ENCODE peak calls at places on chromosomes 12 and 14, in six cellular contexts. F is hepatocyte; P is T follicular helper cell; B is T-cell; G is activated CD8-positive, alpha-beta memory T cell treated with anti-CD3 and anti-CD28 coated beads for 24 hours; U is GM10248. C is an unnamed sample.
A peak's percentile ranks its signal among the peaks of the same experiment; 100 is the strongest.

GRCh38 chr12:53676715-53677611 is 1.1 kb upstream of the ATP5MC2 start:
- DNase-seq in F (peak; percentile 35), P (no peak), B (no peak), G (peak; percentile 78), U (peak; percentile 44), C (no peak)

GRCh38 chr12:130422676-130423075 is 85.0 kb downstream of the PIWIL1 start:
- DNase-seq in F (no peak), P (no peak), B (no peak), G (no peak), U (no peak), C (no peak)

GRCh38 chr12:90940872-90941499 is 14.0 kb downstream of the CCER1 start:
- DNase-seq in F (peak; percentile 73), P (no peak), B (no peak), G (no peak), U (peak; percentile 10), C (no peak)

GRCh38 chr14:23047751-23048693 is 6.0 kb downstream of the PSMB11 start:
- DNase-seq in F (no peak), P (no peak), B (no peak), G (no peak), U (no peak), C (no peak)

GRCh38 chr14:69803753-69804152 is 6.7 kb upstream of the SLC10A1 start:
- DNase-seq in F (no peak), P (no peak), B (no peak), G (no peak), U (no peak), C (no peak)

GRCh38 chr14:28157289-28157869 is 609.2 kb upstream of the FOXG1 start:
- DNase-seq in F (no peak), P (no peak), B (no peak), G (no peak), U (no peak), C (no peak)

GRCh38 chr12:86052921-86053320 is 178.8 kb downstream of the NTS start:
- DNase-seq in F (no peak), P (no peak), B (no peak), G (no peak), U (no peak), C (no peak)

GRCh38 chr12:12357697-12358476 is 1.0 kb downstream of the BORCS5 start:
- DNase-seq in F (no peak), P (no peak), B (no peak), G (no peak), U (peak; percentile 44), C (no peak)

GRCh38 chr14:37114559-37114958 is 57.8 kb downstream of the SLC25A21 start:
- DNase-seq in F (no peak), P (no peak), B (no peak), G (no peak), U (no peak), C (no peak)

GRCh38 chr12:75585309-75585708 is 73.9 kb upstream of the KRR1 start:
- DNase-seq in F (no peak), P (no peak), B (no peak), G (no peak), U (no peak), C (no peak)

GRCh38 chr12:7155471-7156034 is 25.4 kb downstream of the CLSTN3 start:
- DNase-seq in F (no peak), P (no peak), B (no peak), G (no peak), U (peak; percentile 8), C (no peak)

GRCh38 chr14:55807059-55807499 is 227.1 kb downstream of the KTN1 start:
- DNase-seq in F (peak; percentile 81), P (peak; percentile 66), B (peak; percentile 94), G (peak; percentile 77), U (no peak), C (peak; percentile 66)

GRCh38 chr12:87848248-87848868 is 180.8 kb downstream of the C12orf50 start:
- DNase-seq in F (peak; percentile 78), P (no peak), B (no peak), G (no peak), U (peak; percentile 30), C (no peak)

GRCh38 chr14:101055776-101056374 is 152.4 kb upstream of the RTL1 start:
- DNase-seq in F (no peak), P (no peak), B (no peak), G (no peak), U (no peak), C (no peak)

GRCh38 chr14:91545946-91546716 is 36.0 kb upstream of the PPP4R3A start:
- DNase-seq in F (no peak), P (no peak), B (no peak), G (no peak), U (no peak), C (no peak)

GRCh38 chr12:49105504-49106120 is 5.0 kb downstream of the LMBR1L start:
- DNase-seq in F (no peak), P (no peak), B (no peak), G (no peak), U (no peak), C (no peak)

GRCh38 chr14:23436327-23437141 is 1.1 kb upstream of the MYH7 start:
- DNase-seq in F (peak; percentile 65), P (no peak), B (no peak), G (peak; percentile 40), U (no peak), C (no peak)

GRCh38 chr12:11834104-11834812 is 184.8 kb downstream of the ETV6 start:
- DNase-seq in F (no peak), P (no peak), B (no peak), G (no peak), U (no peak), C (no peak)

GRCh38 chr12:44654641-44655625 is 221.2 kb downstream of the NELL2 start:
- DNase-seq in F (no peak), P (no peak), B (no peak), G (no peak), U (no peak), C (no peak)

GRCh38 chr12:111850526-111850925 is 8.5 kb downstream of the MAPKAPK5 start:
- DNase-seq in F (no peak), P (no peak), B (no peak), G (no peak), U (no peak), C (no peak)

GRCh38 chr12:83954939-83955601 is 957.5 kb downstream of the SLC6A15 start:
- DNase-seq in F (peak; percentile 13), P (no peak), B (no peak), G (no peak), U (no peak), C (no peak)

GRCh38 chr12:131872154-131873046 is 22.0 kb upstream of the ULK1 start:
- DNase-seq in F (peak; percentile 62), P (no peak), B (no peak), G (no peak), U (peak; percentile 12), C (no peak)

GRCh38 chr12:58564721-58565120 is 355.6 kb downstream of the LRIG3 start:
- DNase-seq in F (no peak), P (no peak), B (no peak), G (no peak), U (no peak), C (no peak)

GRCh38 chr12:89373772-89374572 is 21.7 kb upstream of the DUSP6 start:
- DNase-seq in F (no peak), P (no peak), B (no peak), G (no peak), U (no peak), C (no peak)

GRCh38 chr12:120397827-120398563 is 29.0 kb upstream of the MSI1 start:
- DNase-seq in F (no peak), P (no peak), B (no peak), G (no peak), U (no peak), C (no peak)

GRCh38 chr12:71857657-71858056 is 18.1 kb downstream of the TBC1D15 start:
- DNase-seq in F (no peak), P (no peak), B (no peak), G (no peak), U (no peak), C (no peak)

GRCh38 chr12:96354326-96354725 is 45.9 kb downstream of the CDK17 start:
- DNase-seq in F (no peak), P (no peak), B (no peak), G (no peak), U (no peak), C (no peak)

GRCh38 chr12:50764861-50765324 is 992 bp downstream of the ATF1 start:
- DNase-seq in F (peak; percentile 58), P (peak; percentile 40), B (peak; percentile 34), G (no peak), U (peak; percentile 29), C (peak; percentile 36)

GRCh38 chr14:96962337-96962736 is 165.2 kb downstream of the VRK1 start:
- DNase-seq in F (no peak), P (no peak), B (peak; percentile 27), G (peak; percentile 65), U (no peak), C (no peak)

GRCh38 chr14:74135386-74135785 is 50.6 kb downstream of the LIN52 start:
- DNase-seq in F (no peak), P (no peak), B (no peak), G (no peak), U (no peak), C (no peak)

GRCh38 chr12:40106202-40106533 is 287 bp upstream of the SLC2A13 start:
- DNase-seq in F (no peak), P (no peak), B (no peak), G (no peak), U (peak; percentile 16), C (no peak)

GRCh38 chr14:77040995-77041744 is 12.7 kb upstream of the IRF2BPL start:
- DNase-seq in F (no peak), P (peak; percentile 44), B (no peak), G (peak; percentile 70), U (no peak), C (peak; percentile 54)

GRCh38 chr12:16347391-16348298 is at the start of gene MGST1:
- DNase-seq in F (peak; percentile 80), P (no peak), B (no peak), G (no peak), U (peak; percentile 39), C (no peak)

GRCh38 chr14:24213866-24214652 is 771 bp upstream of the CHMP4A start:
- DNase-seq in F (no peak), P (no peak), B (no peak), G (no peak), U (no peak), C (no peak)

GRCh38 chr12:4873947-4874346 is 35.8 kb upstream of the KCNA1 start:
- DNase-seq in F (no peak), P (no peak), B (no peak), G (no peak), U (no peak), C (no peak)

GRCh38 chr12:89351489-89352241 is 636 bp downstream of the DUSP6 start:
- DNase-seq in F (peak; percentile 54), P (no peak), B (peak; percentile 23), G (peak; percentile 80), U (peak; percentile 42), C (peak; percentile 19)

GRCh38 chr12:51744235-51744634 is 104.3 kb downstream of the FIGNL2 start:
- DNase-seq in F (no peak), P (no peak), B (no peak), G (no peak), U (no peak), C (no peak)